ENCODE peak calls at places on chromosome 13, in six cellular contexts. C, V, P, R, B and O are unnamed samples.

GRCh38 chr13:66809496-66809895 is 420.6 kb downstream of the PCDH9 start:
- DNase-seq in C (peak), V (no peak), P (no peak), R (peak), B (no peak), O (no peak)

GRCh38 chr13:26280295-26280694 is 26.4 kb downstream of the CDK8 start:
- DNase-seq in C (peak), V (no peak), P (no peak), R (peak), B (no peak), O (no peak)

GRCh38 chr13:51585234-51585672 is 991 bp downstream of the WDFY2 start:
- DNase-seq in C (peak), V (no peak), P (no peak), R (peak), B (no peak), O (no peak)

GRCh38 chr13:97068146-97068545 is 73.9 kb upstream of the OXGR1 start:
- DNase-seq in C (peak), V (no peak), P (no peak), R (peak), B (no peak), O (peak)

GRCh38 chr13:52711277-52711676 is 28.3 kb downstream of the CNMD start:
- DNase-seq in C (no peak), V (peak), P (peak), R (no peak), B (no peak), O (peak)

GRCh38 chr13:101915333-101915732 is 462.9 kb downstream of the ITGBL1 start:
- DNase-seq in C (no peak), V (no peak), P (no peak), R (no peak), B (no peak), O (no peak)

GRCh38 chr13:31018511-31018910 is 86.1 kb downstream of the TEX26 start:
- DNase-seq in C (no peak), V (no peak), P (no peak), R (no peak), B (no peak), O (no peak)

GRCh38 chr13:51223284-51224270 is 1.4 kb downstream of the FAM124A start:
- DNase-seq in C (no peak), V (no peak), P (no peak), R (no peak), B (no peak), O (peak)

GRCh38 chr13:49246850-49247721 is 639 bp upstream of the CDADC1 start:
- DNase-seq in C (no peak), V (no peak), P (no peak), R (no peak), B (no peak), O (no peak)

GRCh38 chr13:34899888-34900287 is 42.2 kb upstream of the NBEA start:
- DNase-seq in C (no peak), V (no peak), P (no peak), R (no peak), B (no peak), O (peak)

GRCh38 chr13:78241278-78241919 is 322.8 kb upstream of the EDNRB start:
- DNase-seq in C (peak), V (peak), P (peak), R (peak), B (peak), O (peak)

GRCh38 chr13:108786578-108787100 is 157.2 kb downstream of the MYO16 start:
- DNase-seq in C (no peak), V (no peak), P (no peak), R (no peak), B (no peak), O (no peak)

GRCh38 chr13:82976499-82976898 is 905.8 kb downstream of the SLITRK1 start:
- DNase-seq in C (peak), V (no peak), P (no peak), R (no peak), B (no peak), O (no peak)

GRCh38 chr13:21458457-21458815 is 667 bp downstream of the ZDHHC20 start:
- DNase-seq in C (no peak), V (peak), P (no peak), R (no peak), B (no peak), O (peak)

GRCh38 chr13:50144473-50145160 is 129.4 kb downstream of the KCNRG start:
- DNase-seq in C (no peak), V (no peak), P (no peak), R (peak), B (no peak), O (no peak)

GRCh38 chr13:105848494-105848893 is 687.0 kb downstream of the EFNB2 start:
- DNase-seq in C (no peak), V (no peak), P (no peak), R (no peak), B (no peak), O (no peak)

GRCh38 chr13:106318941-106319411 is 216.5 kb downstream of the EFNB2 start:
- DNase-seq in C (peak), V (no peak), P (no peak), R (peak), B (no peak), O (peak)

GRCh38 chr13:106376411-106377112 is 158.9 kb downstream of the EFNB2 start:
- DNase-seq in C (peak), V (no peak), P (no peak), R (peak), B (no peak), O (peak)

GRCh38 chr13:103431880-103432279 is 365.7 kb upstream of the SLC10A2 start:
- DNase-seq in C (no peak), V (no peak), P (no peak), R (no peak), B (no peak), O (no peak)

GRCh38 chr13:103430368-103430767 is 364.2 kb upstream of the SLC10A2 start:
- DNase-seq in C (no peak), V (no peak), P (no peak), R (no peak), B (no peak), O (no peak)

DNA sequence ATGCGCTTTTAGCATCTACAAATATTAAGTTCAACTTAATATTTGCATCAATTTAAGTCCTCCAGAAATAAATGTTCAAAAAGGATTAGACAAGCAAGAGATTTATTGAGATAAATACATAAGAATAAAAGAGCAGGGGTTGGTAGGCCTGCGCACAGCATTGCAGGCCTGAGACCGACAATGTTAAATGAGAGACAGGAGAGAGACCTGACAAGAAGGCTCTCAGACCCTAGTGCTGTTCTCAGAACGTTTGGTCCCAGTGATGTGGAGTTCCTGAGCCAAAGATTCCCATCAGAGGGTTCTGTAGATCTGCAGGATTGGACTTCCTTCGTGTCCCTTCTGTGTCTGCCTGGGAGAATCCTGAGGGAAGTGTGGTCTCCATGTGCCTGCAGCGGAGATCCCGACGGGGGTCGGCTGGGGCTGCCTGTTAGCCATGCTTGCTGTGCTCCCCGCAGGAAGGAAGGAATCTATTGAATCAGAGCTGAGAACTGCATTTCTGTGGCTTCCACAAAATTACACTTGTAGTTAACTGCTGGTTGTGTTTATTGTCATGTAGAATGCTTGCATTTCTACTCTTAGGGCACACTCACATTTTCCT is 369.9 kb upstream of the SLC10A2 start:
- DNase-seq in C (no peak), V (peak), P (no peak), R (no peak), B (peak), O (peak)
- H3K23ac ChIP-seq in C (no peak), V (no peak), P (no peak), R (no peak), B (no peak), O (no peak)

GRCh38 chr13:43879323-43880181 is at the start of the genes CCDC122 and LACC1:
- DNase-seq in C (peak), V (peak), P (peak), R (peak), B (no peak), O (peak)
- H2BK15ac ChIP-seq in C (peak), V (no peak), P (peak), R (peak), B (no peak), O (no peak)

DNA sequence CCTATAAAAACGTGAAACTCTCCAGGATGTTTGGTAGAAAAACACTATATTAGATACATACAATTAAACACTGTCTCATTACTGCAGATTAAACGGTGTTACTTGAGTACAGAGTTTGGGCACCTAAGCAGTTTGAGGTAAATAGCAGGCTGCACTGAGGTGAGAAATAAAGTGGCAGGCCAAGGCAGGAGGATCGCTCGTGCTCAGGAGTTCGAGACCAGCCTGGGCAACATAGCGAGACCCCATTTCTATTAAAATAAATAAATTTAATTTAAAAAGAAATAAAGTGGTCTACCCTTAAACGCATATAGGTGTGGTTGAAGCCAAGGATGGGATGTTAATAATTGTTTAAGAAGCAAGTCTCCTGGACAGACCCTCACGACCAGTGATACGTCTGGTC is 1.2 kb downstream of the PSPC1 start:
- DNase-seq in C (no peak), V (no peak), P (no peak), R (peak), B (no peak), O (no peak)
- H3K4ac ChIP-seq in C (peak), V (no peak), P (no peak), R (no peak), B (no peak), O (no peak)

GRCh38 chr13:98921015-98921414 is 56.8 kb downstream of the DOCK9 start:
- DNase-seq in C (no peak), V (no peak), P (no peak), R (no peak), B (no peak), O (no peak)

GRCh38 chr13:98922306-98922705 is 55.6 kb downstream of the DOCK9 start:
- DNase-seq in C (no peak), V (no peak), P (no peak), R (no peak), B (no peak), O (no peak)

GRCh38 chr13:98919566-98919965 is 58.3 kb downstream of the DOCK9 start:
- DNase-seq in C (no peak), V (no peak), P (no peak), R (no peak), B (no peak), O (peak)

GRCh38 chr13:98923641-98924397 is 54.0 kb downstream of the DOCK9 start:
- DNase-seq in C (no peak), V (no peak), P (no peak), R (no peak), B (no peak), O (no peak)

GRCh38 chr13:98921786-98922185 is 56.1 kb downstream of the DOCK9 start:
- DNase-seq in C (no peak), V (no peak), P (no peak), R (no peak), B (no peak), O (no peak)
- H3K23ac ChIP-seq in C (no peak), V (no peak), P (peak), R (no peak), B (no peak), O (no peak)

GRCh38 chr13:110347535-110348308 is 40.6 kb downstream of the COL4A2 start:
- DNase-seq in C (peak), V (no peak), P (no peak), R (peak), B (no peak), O (peak)

GRCh38 chr13:110346661-110347067 is 39.6 kb downstream of the COL4A2 start:
- DNase-seq in C (no peak), V (no peak), P (no peak), R (no peak), B (no peak), O (no peak)

GRCh38 chr13:110348309-110348625 is 41.2 kb downstream of the COL4A2 start:
- DNase-seq in C (no peak), V (no peak), P (no peak), R (no peak), B (no peak), O (no peak)

GRCh38 chr13:110345701-110346100 is 38.6 kb downstream of the COL4A2 start:
- DNase-seq in C (no peak), V (no peak), P (no peak), R (no peak), B (no peak), O (no peak)

DNA sequence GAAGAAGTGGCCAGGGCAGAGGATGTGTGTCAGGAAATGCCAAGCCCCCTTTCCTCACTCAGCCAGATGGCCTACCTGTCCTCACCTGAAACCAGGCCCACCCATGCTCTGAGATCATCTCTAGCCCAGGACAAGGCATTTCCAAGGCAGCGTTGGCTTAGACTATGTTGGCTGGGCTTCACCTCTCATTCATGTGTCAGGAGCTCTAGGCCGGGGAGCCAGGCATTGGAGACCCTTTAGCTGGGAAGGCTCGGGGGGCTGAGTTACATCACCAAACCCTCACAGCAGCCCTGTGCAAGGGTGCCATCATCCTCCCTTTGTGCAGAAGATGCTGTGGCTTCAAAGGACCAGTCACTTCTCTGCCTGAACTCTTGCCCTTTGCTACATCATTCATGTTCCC is 40.0 kb downstream of the COL4A2 start:
- DNase-seq in C (no peak), V (no peak), P (no peak), R (no peak), B (no peak), O (no peak)
- H2BK15ac ChIP-seq in C (peak), V (no peak), P (no peak), R (no peak), B (no peak), O (no peak)

DNA sequence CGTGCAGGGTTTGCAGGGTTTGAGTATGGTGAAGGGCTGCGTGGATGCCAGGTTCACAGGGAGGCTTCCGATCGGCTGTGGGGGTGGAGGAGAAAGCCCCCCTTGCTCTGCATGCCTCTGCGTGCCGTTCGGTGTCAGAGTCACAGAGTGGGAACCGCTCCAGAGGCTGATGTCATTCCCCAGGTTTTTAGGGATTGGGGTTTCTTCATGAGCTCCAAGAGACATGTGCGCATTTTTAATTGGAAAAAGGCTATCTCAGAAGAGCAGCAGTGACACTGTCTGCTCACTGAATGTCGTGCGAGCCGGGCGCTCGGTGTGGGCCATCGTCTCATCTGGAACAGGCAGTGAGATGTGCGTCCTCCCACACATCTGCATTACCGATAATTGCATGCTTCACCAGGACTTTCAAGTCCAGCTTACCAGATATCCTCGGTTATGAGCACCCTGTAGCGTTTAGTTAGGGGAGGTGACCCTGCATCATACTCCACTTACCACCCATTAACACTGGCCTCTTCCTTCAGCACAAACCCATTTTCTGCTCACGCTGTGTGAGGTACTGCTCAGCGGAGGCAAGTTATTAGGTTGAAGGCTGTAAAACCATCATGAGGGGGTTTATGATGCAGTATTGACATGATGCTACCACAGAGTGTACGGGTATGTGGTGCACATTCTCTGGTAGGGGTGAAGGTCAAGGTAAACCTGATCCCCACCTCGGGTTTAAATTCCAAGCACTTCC is 1.7 kb downstream of the MCF2L start:
- DNase-seq in C (no peak), V (no peak), P (no peak), R (no peak), B (no peak), O (no peak)
- H3K4ac ChIP-seq in C (no peak), V (no peak), P (no peak), R (no peak), B (no peak), O (no peak)